ENCODE peak calls at places on chromosome 10, in five cellular contexts. S is GM12878, F is A549, C is HepG2, M is K562. O is an unnamed sample.

GRCh38 chr10:88234332-88234731 is 348.8 kb downstream of the RNLS start:
- ATAC-seq in S (no peak), F (no peak), C (no peak), M (no peak), O (no peak)

GRCh38 chr10:81600185-81600584 is 274.8 kb upstream of the NRG3 start:
- ATAC-seq in S (no peak), F (peak; percentile 96), C (no peak), M (no peak), O (no peak)

GRCh38 chr10:84903320-84903719 is 574.9 kb downstream of the CCSER2 start:
- ATAC-seq in S (no peak), F (no peak), C (no peak), M (no peak), O (no peak)

GRCh38 chr10:76647276-76647675 is 990.3 kb downstream of the KCNMA1 start:
- ATAC-seq in S (no peak), F (no peak), C (no peak), M (no peak), O (no peak)

GRCh38 chr10:49379596-49380410 is 16.1 kb downstream of the DRGX start:
- ATAC-seq in S (peak; percentile 82), F (peak; percentile 89), C (peak; percentile 96), M (peak; percentile 99), O (no peak)

GRCh38 chr10:27525819-27526218 is 21.7 kb downstream of the RAB18 start:
- ATAC-seq in S (no peak), F (no peak), C (no peak), M (peak; percentile 44), O (no peak)

GRCh38 chr10:112262556-112262955 is 20.6 kb upstream of the TECTB start:
- ATAC-seq in S (no peak), F (no peak), C (no peak), M (no peak), O (no peak)

GRCh38 chr10:116418394-116418793 is 9.3 kb upstream of the PNLIPRP3 start:
- ATAC-seq in S (no peak), F (no peak), C (no peak), M (no peak), O (no peak)

GRCh38 chr10:31467791-31468535 is 148.9 kb downstream of the ZEB1 start:
- ATAC-seq in S (peak; percentile 62), F (no peak), C (peak; percentile 97), M (no peak), O (no peak)

GRCh38 chr10:60349426-60349825 is 40.2 kb downstream of the ANK3 start:
- ATAC-seq in S (no peak), F (no peak), C (no peak), M (no peak), O (no peak)

GRCh38 chr10:10803273-10803672 is 214.4 kb upstream of the CELF2 start:
- ATAC-seq in S (no peak), F (no peak), C (no peak), M (no peak), O (peak; percentile 77)

GRCh38 chr10:70579234-70580002 is 23.1 kb downstream of the PRF1 start:
- ATAC-seq in S (peak; percentile 47), F (no peak), C (no peak), M (peak; percentile 76), O (no peak)

GRCh38 chr10:128046934-128047251 is 79.3 kb downstream of the MKI67 start:
- ATAC-seq in S (peak; percentile 1), F (no peak), C (no peak), M (no peak), O (no peak)

GRCh38 chr10:693506-693905 is 4.0 kb upstream of the DIP2C start:
- ATAC-seq in S (no peak), F (no peak), C (no peak), M (no peak), O (no peak)

GRCh38 chr10:67506757-67507091 is 189.3 kb downstream of the CTNNA3 start:
- ATAC-seq in S (no peak), F (no peak), C (no peak), M (no peak), O (no peak)

GRCh38 chr10:70403483-70404035 is 386 bp upstream of the EIF4EBP2 start:
- ATAC-seq in S (no peak), F (peak; percentile 2), C (no peak), M (peak; percentile 88), O (no peak)

GRCh38 chr10:20202337-20202736 is 386.1 kb downstream of the PLXDC2 start:
- ATAC-seq in S (no peak), F (no peak), C (no peak), M (no peak), O (no peak)

GRCh38 chr10:113399051-113399450 is 153.8 kb upstream of the HABP2 start:
- ATAC-seq in S (no peak), F (no peak), C (no peak), M (no peak), O (no peak)

GRCh38 chr10:113402602-113403001 is 150.3 kb upstream of the HABP2 start:
- ATAC-seq in S (no peak), F (no peak), C (no peak), M (no peak), O (no peak)

GRCh38 chr10:113407218-113407617 is 145.6 kb upstream of the HABP2 start:
- ATAC-seq in S (no peak), F (no peak), C (no peak), M (no peak), O (no peak)

GRCh38 chr10:113409147-113409546 is 143.7 kb upstream of the HABP2 start:
- ATAC-seq in S (no peak), F (no peak), C (no peak), M (no peak), O (no peak)

GRCh38 chr10:113403900-113404299 is 149.0 kb upstream of the HABP2 start:
- ATAC-seq in S (no peak), F (no peak), C (no peak), M (no peak), O (no peak)
- TF ChIP-seq EP300 in S (no peak), F (no peak), C (no peak), M (no peak), O (no peak)

GRCh38 chr10:22435650-22436049 is 90.4 kb downstream of the SPAG6 start:
- ATAC-seq in S (no peak), F (no peak), C (no peak), M (no peak), O (no peak)

GRCh38 chr10:22438714-22439113 is 93.4 kb downstream of the SPAG6 start:
- ATAC-seq in S (no peak), F (no peak), C (no peak), M (no peak), O (no peak)

GRCh38 chr10:22436526-22436892 is 91.2 kb downstream of the SPAG6 start:
- ATAC-seq in S (no peak), F (no peak), C (no peak), M (no peak), O (peak; percentile 22)

GRCh38 chr10:22436893-22437619 is 91.8 kb downstream of the SPAG6 start:
- ATAC-seq in S (peak; percentile 88), F (peak; percentile 70), C (peak; percentile 87), M (no peak), O (peak; percentile 90)

DNA sequence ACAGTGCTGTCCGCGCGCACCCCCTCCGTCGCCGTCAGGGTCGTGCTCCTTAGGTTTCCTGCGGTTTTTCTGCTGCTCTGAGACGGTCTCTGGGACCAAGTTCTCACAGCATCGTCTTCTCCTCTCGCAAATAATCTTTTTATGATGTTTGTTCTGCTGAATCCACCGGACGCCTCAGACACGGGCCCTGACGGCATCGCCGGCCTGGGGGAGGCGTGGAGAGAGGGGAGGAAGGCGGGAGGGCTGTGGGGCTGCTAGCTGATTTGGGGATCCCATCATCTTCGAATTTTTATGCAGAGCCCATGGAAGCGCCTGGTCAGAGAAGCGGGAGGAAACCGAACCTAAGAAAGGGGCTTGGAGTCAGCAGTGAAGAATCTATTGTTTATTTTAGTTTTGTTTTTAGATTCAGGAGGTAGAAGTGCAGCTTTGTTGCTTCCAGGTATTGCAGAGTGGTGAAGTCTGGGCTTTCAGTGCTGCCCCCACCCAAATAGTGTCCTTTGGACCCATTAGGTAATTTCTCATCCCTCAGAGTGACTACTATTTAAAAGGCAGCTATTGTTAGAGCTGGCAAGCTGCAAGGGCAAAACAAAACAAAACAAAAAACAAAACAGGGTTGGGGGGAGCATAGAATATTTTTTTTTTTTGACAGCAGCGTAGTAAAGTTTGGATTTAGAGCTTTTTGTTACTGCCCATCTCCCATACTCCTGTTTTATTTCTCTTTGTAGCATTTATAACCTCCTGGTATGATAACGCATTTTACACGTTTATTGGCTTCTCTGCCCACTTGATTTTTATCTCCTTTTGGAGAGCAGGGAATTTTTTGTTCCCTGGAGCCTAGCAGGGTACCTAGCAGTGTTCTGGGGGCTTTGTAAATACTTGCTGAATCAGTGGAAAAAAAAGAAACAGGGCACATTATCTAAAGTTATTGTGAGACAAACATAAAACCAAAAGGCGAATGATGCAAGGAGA is 92.6 kb downstream of the SPAG6 start:
- ATAC-seq in S (peak; percentile 60), F (no peak), C (peak; percentile 70), M (no peak), O (peak; percentile 34)
- TF ChIP-seq EP300 in S (no peak), F (no peak), C (no peak), M (no peak), O (no peak)

DNA sequence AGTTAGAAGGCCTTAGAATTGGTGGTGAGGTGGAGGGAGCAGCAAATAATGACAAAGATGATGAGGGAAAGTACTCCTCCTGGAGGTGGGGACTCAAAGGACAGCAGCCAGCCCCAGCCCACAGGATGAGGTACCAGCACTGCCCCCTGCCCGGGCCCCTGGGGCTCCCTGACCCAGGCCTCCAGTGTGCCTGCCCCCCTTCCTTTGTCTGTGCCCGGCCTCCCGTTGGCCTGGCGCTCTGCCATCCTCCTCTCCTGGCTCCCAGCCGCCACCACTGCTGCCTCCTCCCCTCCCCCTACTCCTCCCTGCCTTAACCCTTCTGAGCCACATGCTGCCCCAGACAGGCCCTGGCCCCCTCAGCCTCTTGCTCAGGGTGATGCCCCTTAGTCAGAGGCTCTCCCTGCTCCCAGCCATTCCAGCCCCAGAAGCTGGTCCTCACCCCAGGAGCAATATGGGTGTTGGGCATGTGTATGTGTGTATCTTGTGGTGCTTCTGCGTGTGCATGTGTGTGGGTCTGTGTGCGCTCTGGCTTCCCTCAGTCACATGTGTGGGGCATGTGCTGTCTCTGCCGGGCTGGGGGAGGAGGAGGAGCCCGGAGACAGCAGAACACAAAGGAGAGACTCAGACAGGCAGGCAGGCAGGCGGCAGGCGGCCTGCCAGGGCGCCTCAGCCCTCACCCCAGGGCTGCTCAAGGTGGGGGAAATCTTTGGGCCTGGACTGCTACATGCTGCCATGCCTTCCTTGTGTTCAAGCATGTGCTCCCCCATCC is 2.6 kb downstream of the LDB1 start:
- ATAC-seq in S (peak; percentile 48), F (peak; percentile 1), C (peak; percentile 38), M (peak; percentile 13), O (no peak)
- TF ChIP-seq EP300 in S (no peak), F (no peak), C (no peak), M (no peak), O (no peak)

GRCh38 chr10:121078672-121079102 is 227.5 kb downstream of the WDR11 start:
- ATAC-seq in S (no peak), F (no peak), C (no peak), M (no peak), O (no peak)
- TF ChIP-seq EP300 in S (no peak), F (no peak), C (no peak), M (no peak), O (no peak)